ENCODE peak calls at places on chromosomes 16 and 17, in six cellular contexts. One of them, this sample, is unnamed.

GRCh38 chr17:72953621-72954020 is 138.9 kb downstream of the SLC39A11 start:
- DNase-seq in neural crest cell: no peak
- DNase-seq in fibroblast of lung: no peak
- DNase-seq in AG04450: no peak
- DNase-seq in kidney epithelial cell: no peak
- DNase-seq in cardiac muscle cell: no peak
- DNase-seq in this sample: no peak

GRCh38 chr17:6408271-6408670 is 26.6 kb downstream of the AIPL1 start:
- DNase-seq in cardiac muscle cell: no peak
- DNase-seq in fibroblast of lung: no peak
- DNase-seq in kidney epithelial cell: no peak
- DNase-seq in AG04450: no peak
- DNase-seq in neural crest cell: no peak
- DNase-seq in this sample: no peak

GRCh38 chr17:1029196-1029911 is 32.4 kb downstream of the TIMM22 start:
- DNase-seq in fibroblast of lung: peak
- DNase-seq in neural crest cell: no peak
- DNase-seq in AG04450: no peak
- DNase-seq in kidney epithelial cell: peak
- DNase-seq in cardiac muscle cell: peak
- DNase-seq in this sample: no peak

GRCh38 chr16:4664538-4665418 is 28.6 kb upstream of the NUDT16L1 start:
- DNase-seq in AG04450: no peak
- DNase-seq in neural crest cell: no peak
- DNase-seq in fibroblast of lung: peak
- DNase-seq in cardiac muscle cell: no peak
- DNase-seq in kidney epithelial cell: no peak
- DNase-seq in this sample: no peak

GRCh38 chr16:67428146-67428731 is 2.7 kb upstream of the HSD11B2 start:
- DNase-seq in kidney epithelial cell: no peak
- DNase-seq in neural crest cell: peak
- DNase-seq in cardiac muscle cell: peak
- DNase-seq in fibroblast of lung: peak
- DNase-seq in AG04450: no peak
- DNase-seq in this sample: no peak

GRCh38 chr16:27625050-27625697 is 75.2 kb downstream of the KATNIP start:
- DNase-seq in cardiac muscle cell: peak
- DNase-seq in neural crest cell: no peak
- DNase-seq in kidney epithelial cell: no peak
- DNase-seq in AG04450: no peak
- DNase-seq in fibroblast of lung: peak
- DNase-seq in this sample: no peak

GRCh38 chr16:1823821-1824220 is 2.8 kb downstream of the HAGH start:
- DNase-seq in kidney epithelial cell: no peak
- DNase-seq in cardiac muscle cell: peak
- DNase-seq in neural crest cell: no peak
- DNase-seq in fibroblast of lung: peak
- DNase-seq in AG04450: peak
- DNase-seq in this sample: no peak

GRCh38 chr16:79532785-79533184 is 67.8 kb downstream of the MAF start:
- DNase-seq in cardiac muscle cell: no peak
- DNase-seq in kidney epithelial cell: no peak
- DNase-seq in neural crest cell: no peak
- DNase-seq in fibroblast of lung: no peak
- DNase-seq in AG04450: no peak
- DNase-seq in this sample: no peak

GRCh38 chr16:3829631-3830536 is 50.6 kb downstream of the CREBBP start:
- DNase-seq in neural crest cell: no peak
- DNase-seq in fibroblast of lung: no peak
- DNase-seq in kidney epithelial cell: no peak
- DNase-seq in AG04450: no peak
- DNase-seq in cardiac muscle cell: no peak
- DNase-seq in this sample: no peak

GRCh38 chr16:46920402-46921068 is 36.4 kb downstream of the GPT2 start:
- DNase-seq in kidney epithelial cell: no peak
- DNase-seq in neural crest cell: no peak
- DNase-seq in cardiac muscle cell: no peak
- DNase-seq in fibroblast of lung: no peak
- DNase-seq in AG04450: no peak
- DNase-seq in this sample: no peak

GRCh38 chr16:83652898-83653297 is 154.9 kb upstream of the HSBP1 start:
- DNase-seq in AG04450: no peak
- DNase-seq in fibroblast of lung: peak
- DNase-seq in kidney epithelial cell: no peak
- DNase-seq in cardiac muscle cell: peak
- DNase-seq in neural crest cell: no peak
- DNase-seq in this sample: no peak

DNA sequence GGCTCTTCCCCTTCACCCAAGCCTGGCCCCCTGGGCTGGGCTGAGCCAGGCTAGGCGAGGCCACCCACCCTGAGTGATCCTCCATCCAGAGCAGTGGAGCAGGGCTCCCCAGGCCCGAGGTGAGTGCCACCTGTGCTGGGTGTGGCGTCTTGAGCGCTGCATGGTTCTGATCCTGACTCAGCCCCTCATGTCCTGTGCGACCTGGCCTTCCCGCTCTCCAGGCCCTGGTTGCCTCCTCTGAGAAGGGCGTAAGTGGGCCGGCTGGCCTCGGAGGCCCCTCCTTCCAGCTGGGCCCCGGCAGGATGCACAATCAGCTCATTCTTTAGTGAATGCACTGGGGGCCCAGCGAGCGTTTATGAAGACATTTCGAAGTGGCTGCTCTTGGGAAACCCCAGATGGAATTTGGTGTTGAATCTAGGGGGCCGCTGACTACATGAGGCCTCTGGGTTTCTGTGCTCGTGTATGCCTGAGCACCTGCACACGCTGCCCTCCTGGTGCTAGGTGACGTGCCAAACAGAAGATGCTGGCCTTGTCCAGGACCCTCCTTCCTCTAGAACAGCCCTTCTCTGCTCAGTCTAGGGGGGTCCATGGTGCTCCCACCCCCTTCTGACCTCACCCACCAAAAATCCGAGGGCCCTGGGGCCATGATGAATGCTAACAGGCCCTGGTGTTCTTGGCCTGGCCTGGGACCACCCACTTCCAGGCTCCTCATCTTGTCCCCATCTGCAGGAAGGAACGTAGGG is 3.7 kb upstream of the TMEM92 start:
- DNase-seq in kidney epithelial cell: no peak
- DNase-seq in neural crest cell: peak
- DNase-seq in fibroblast of lung: peak
- DNase-seq in AG04450: peak
- DNase-seq in cardiac muscle cell: peak
- DNase-seq in this sample: no peak
- TF ChIP-seq CTCF in kidney epithelial cell: no peak
- TF ChIP-seq CTCF in neural crest cell: no peak
- TF ChIP-seq CTCF in fibroblast of lung: no peak
- TF ChIP-seq CTCF in AG04450: no peak
- TF ChIP-seq CTCF in cardiac muscle cell: no peak
- TF ChIP-seq CTCF in this sample: peak

GRCh38 chr16:5761592-5761991 is 664.0 kb upstream of the EEF2KMT start:
- DNase-seq in kidney epithelial cell: no peak
- DNase-seq in AG04450: no peak
- DNase-seq in cardiac muscle cell: no peak
- DNase-seq in fibroblast of lung: no peak
- DNase-seq in neural crest cell: no peak
- DNase-seq in this sample: no peak

GRCh38 chr16:5751216-5751615 is 653.6 kb upstream of the EEF2KMT start:
- DNase-seq in neural crest cell: no peak
- DNase-seq in AG04450: no peak
- DNase-seq in fibroblast of lung: no peak
- DNase-seq in cardiac muscle cell: no peak
- DNase-seq in kidney epithelial cell: no peak
- DNase-seq in this sample: no peak

DNA sequence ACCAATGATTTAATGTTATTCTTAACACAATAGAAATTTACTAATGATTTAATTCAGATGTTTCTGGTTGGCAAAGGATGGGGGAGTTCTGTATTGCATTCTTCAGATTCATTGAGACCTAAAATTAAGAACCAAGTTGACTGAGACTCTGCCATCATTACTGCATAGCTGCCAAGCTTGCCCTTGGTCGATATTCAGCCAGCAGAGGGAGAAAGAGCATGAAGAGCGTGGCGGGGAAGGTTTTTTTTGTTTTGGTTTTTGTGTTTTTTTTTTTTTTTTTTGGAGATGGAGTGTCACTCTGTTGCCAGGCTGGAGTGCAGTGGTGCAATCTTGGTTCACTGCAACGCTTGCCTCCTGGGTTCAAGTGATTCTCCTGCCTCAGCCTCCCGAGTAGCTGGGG is 659.4 kb upstream of the EEF2KMT start:
- DNase-seq in AG04450: no peak
- DNase-seq in kidney epithelial cell: no peak
- DNase-seq in fibroblast of lung: no peak
- DNase-seq in cardiac muscle cell: no peak
- DNase-seq in neural crest cell: no peak
- DNase-seq in this sample: no peak
- TF ChIP-seq CTCF in AG04450: no peak
- TF ChIP-seq CTCF in kidney epithelial cell: no peak
- TF ChIP-seq CTCF in fibroblast of lung: no peak
- TF ChIP-seq CTCF in cardiac muscle cell: no peak
- TF ChIP-seq CTCF in neural crest cell: peak
- TF ChIP-seq CTCF in this sample: peak

GRCh38 chr16:84820771-84821170 is 986 bp downstream of the CRISPLD2 start:
- DNase-seq in neural crest cell: no peak
- DNase-seq in cardiac muscle cell: no peak
- DNase-seq in kidney epithelial cell: no peak
- DNase-seq in AG04450: no peak
- DNase-seq in fibroblast of lung: peak
- DNase-seq in this sample: no peak

GRCh38 chr16:84821179-84821578 is 1.4 kb downstream of the CRISPLD2 start:
- DNase-seq in kidney epithelial cell: no peak
- DNase-seq in cardiac muscle cell: no peak
- DNase-seq in neural crest cell: no peak
- DNase-seq in fibroblast of lung: no peak
- DNase-seq in AG04450: no peak
- DNase-seq in this sample: no peak

GRCh38 chr16:84820305-84820684 is 510 bp downstream of the CRISPLD2 start:
- DNase-seq in kidney epithelial cell: no peak
- DNase-seq in neural crest cell: no peak
- DNase-seq in cardiac muscle cell: no peak
- DNase-seq in fibroblast of lung: peak
- DNase-seq in AG04450: no peak
- DNase-seq in this sample: no peak

GRCh38 chr16:84818989-84819643 is 669 bp upstream of the CRISPLD2 start:
- DNase-seq in kidney epithelial cell: no peak
- DNase-seq in AG04450: no peak
- DNase-seq in neural crest cell: no peak
- DNase-seq in fibroblast of lung: no peak
- DNase-seq in cardiac muscle cell: no peak
- DNase-seq in this sample: no peak

DNA sequence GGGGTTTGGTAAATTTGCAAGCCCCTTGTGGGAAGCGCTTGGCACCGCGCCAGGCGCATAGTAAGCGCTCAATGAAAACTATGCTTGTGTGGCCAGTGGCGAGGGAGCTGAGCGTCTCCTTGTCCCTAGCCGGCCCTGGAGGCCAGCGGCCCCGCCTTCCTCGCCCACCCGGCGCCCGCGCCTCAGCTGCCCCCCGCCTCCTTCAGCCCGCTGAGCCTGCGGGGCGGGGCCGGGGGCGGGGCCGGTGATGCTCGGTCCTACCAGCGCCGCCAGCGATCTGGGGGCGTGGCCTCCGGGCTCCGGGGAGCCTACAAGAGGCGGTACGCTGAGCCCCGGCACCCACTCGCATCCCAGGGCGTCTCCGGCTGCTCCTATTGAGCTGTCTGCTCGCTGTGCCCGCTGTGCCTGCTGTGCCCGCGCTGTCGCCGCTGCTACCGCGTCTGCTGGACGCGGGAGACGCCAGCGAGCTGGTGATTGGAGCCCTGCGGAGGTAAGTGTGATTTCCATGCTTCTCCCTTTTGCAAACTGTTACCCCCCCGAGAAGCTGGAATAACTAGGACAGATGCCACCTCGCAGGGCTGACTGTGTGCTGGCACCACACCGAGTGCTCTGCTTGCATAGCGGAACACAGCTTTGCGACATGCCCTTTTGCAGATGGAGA is at the start of gene CRISPLD2:
- DNase-seq in cardiac muscle cell: peak
- DNase-seq in fibroblast of lung: peak
- DNase-seq in neural crest cell: peak
- DNase-seq in AG04450: peak
- DNase-seq in kidney epithelial cell: no peak
- DNase-seq in this sample: peak
- TF ChIP-seq CTCF in cardiac muscle cell: no peak
- TF ChIP-seq CTCF in fibroblast of lung: no peak
- TF ChIP-seq CTCF in neural crest cell: no peak
- TF ChIP-seq CTCF in AG04450: no peak
- TF ChIP-seq CTCF in kidney epithelial cell: no peak
- TF ChIP-seq CTCF in this sample: no peak

DNA sequence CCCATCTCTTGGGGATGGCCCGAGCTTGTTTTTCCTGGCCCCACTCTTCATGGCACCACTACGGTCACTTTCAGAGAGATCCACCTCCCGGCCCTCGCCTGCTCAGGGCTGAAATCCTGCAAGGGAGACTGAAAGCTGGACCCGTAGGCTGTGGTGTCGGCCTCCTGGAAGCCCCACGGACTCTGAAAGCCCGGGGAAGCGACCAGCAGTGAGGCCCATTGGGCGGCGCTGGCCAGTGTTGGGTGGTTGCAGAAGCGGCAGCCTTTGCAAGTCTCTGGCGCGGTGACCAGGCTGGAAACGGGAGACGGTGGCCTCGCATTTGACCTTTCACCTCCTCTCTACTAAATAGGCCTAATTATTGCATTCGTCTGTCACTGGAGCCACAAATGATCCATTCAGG is 186.0 kb upstream of the FOXF1 start:
- DNase-seq in kidney epithelial cell: no peak
- DNase-seq in neural crest cell: no peak
- DNase-seq in AG04450: no peak
- DNase-seq in fibroblast of lung: no peak
- DNase-seq in cardiac muscle cell: no peak
- DNase-seq in this sample: no peak
- TF ChIP-seq CTCF in kidney epithelial cell: no peak
- TF ChIP-seq CTCF in neural crest cell: no peak
- TF ChIP-seq CTCF in AG04450: no peak
- TF ChIP-seq CTCF in fibroblast of lung: no peak
- TF ChIP-seq CTCF in cardiac muscle cell: no peak
- TF ChIP-seq CTCF in this sample: no peak

This sample was measured in type B pancreatic cell.